ENCODE peak calls at places on chromosomes 3 and 15, in nine cellular contexts. One of them, this sample, is unnamed.

GRCh38 chr15:69578792-69579587 is 126.4 kb downstream of the RPLP1 start:
- DNase-seq in stomach: peak
- DNase-seq in H1: no peak
- DNase-seq in GM12891: no peak
- DNase-seq in sigmoid colon: no peak
- DNase-seq in breast epithelium: peak
- DNase-seq in spleen: peak
- DNase-seq in HCT116: no peak
- DNase-seq in prostate gland: peak
- DNase-seq in this sample: no peak

GRCh38 chr3:139388077-139388476 is 1.4 kb downstream of the COPB2 start:
- DNase-seq in stomach: no peak
- DNase-seq in H1: no peak
- DNase-seq in GM12891: no peak
- DNase-seq in sigmoid colon: no peak
- DNase-seq in breast epithelium: no peak
- DNase-seq in spleen: no peak
- DNase-seq in HCT116: no peak
- DNase-seq in prostate gland: no peak
- DNase-seq in this sample: no peak

GRCh38 chr15:51077565-51078153 is 17.0 kb downstream of the TNFAIP8L3 start:
- DNase-seq in stomach: peak
- DNase-seq in H1: peak
- DNase-seq in GM12891: peak
- DNase-seq in sigmoid colon: peak
- DNase-seq in breast epithelium: peak
- DNase-seq in spleen: peak
- DNase-seq in HCT116: no peak
- DNase-seq in prostate gland: no peak
- DNase-seq in this sample: no peak

GRCh38 chr3:127428344-127429001 is 140.6 kb upstream of the PRR20G start:
- DNase-seq in stomach: no peak
- DNase-seq in H1: no peak
- DNase-seq in GM12891: no peak
- DNase-seq in sigmoid colon: peak
- DNase-seq in breast epithelium: no peak
- DNase-seq in spleen: no peak
- DNase-seq in HCT116: peak
- DNase-seq in prostate gland: no peak
- DNase-seq in this sample: no peak

GRCh38 chr3:65914032-65914739 is 124.5 kb downstream of the MAGI1 start:
- DNase-seq in stomach: no peak
- DNase-seq in H1: no peak
- DNase-seq in GM12891: no peak
- DNase-seq in sigmoid colon: no peak
- DNase-seq in breast epithelium: no peak
- DNase-seq in spleen: no peak
- DNase-seq in HCT116: no peak
- DNase-seq in prostate gland: no peak
- DNase-seq in this sample: no peak

GRCh38 chr3:53799338-53799865 is 46.8 kb downstream of the CHDH start:
- DNase-seq in stomach: no peak
- DNase-seq in H1: no peak
- DNase-seq in GM12891: no peak
- DNase-seq in sigmoid colon: no peak
- DNase-seq in breast epithelium: no peak
- DNase-seq in spleen: peak
- DNase-seq in HCT116: no peak
- DNase-seq in prostate gland: no peak
- DNase-seq in this sample: no peak

GRCh38 chr3:134799393-134799792 is 4.3 kb downstream of the EPHB1 start:
- DNase-seq in stomach: no peak
- DNase-seq in H1: no peak
- DNase-seq in GM12891: no peak
- DNase-seq in sigmoid colon: no peak
- DNase-seq in breast epithelium: peak
- DNase-seq in spleen: no peak
- DNase-seq in HCT116: no peak
- DNase-seq in prostate gland: no peak
- DNase-seq in this sample: no peak

GRCh38 chr3:50204804-50205718 is at the start of gene SLC38A3:
- DNase-seq in stomach: peak
- DNase-seq in H1: no peak
- DNase-seq in GM12891: no peak
- DNase-seq in sigmoid colon: no peak
- DNase-seq in breast epithelium: no peak
- DNase-seq in spleen: no peak
- DNase-seq in HCT116: no peak
- DNase-seq in prostate gland: no peak
- DNase-seq in this sample: no peak

GRCh38 chr15:89823836-89824606 is 9.4 kb upstream of the ANPEP start:
- DNase-seq in stomach: no peak
- DNase-seq in H1: no peak
- DNase-seq in GM12891: no peak
- DNase-seq in sigmoid colon: no peak
- DNase-seq in breast epithelium: no peak
- DNase-seq in spleen: peak
- DNase-seq in HCT116: no peak
- DNase-seq in prostate gland: no peak
- DNase-seq in this sample: no peak

GRCh38 chr3:66582721-66583141 is 81.9 kb upstream of the LRIG1 start:
- DNase-seq in stomach: no peak
- DNase-seq in H1: no peak
- DNase-seq in GM12891: peak
- DNase-seq in sigmoid colon: no peak
- DNase-seq in breast epithelium: peak
- DNase-seq in spleen: peak
- DNase-seq in HCT116: no peak
- DNase-seq in prostate gland: no peak
- DNase-seq in this sample: peak

GRCh38 chr3:121155023-121155422 is 247.0 kb downstream of the STXBP5L start:
- DNase-seq in stomach: no peak
- DNase-seq in H1: no peak
- DNase-seq in GM12891: no peak
- DNase-seq in sigmoid colon: no peak
- DNase-seq in breast epithelium: no peak
- DNase-seq in spleen: no peak
- DNase-seq in HCT116: no peak
- DNase-seq in prostate gland: no peak
- DNase-seq in this sample: no peak

GRCh38 chr3:67737158-67737557 is 82.7 kb upstream of the SUCLG2 start:
- DNase-seq in stomach: no peak
- DNase-seq in H1: no peak
- DNase-seq in GM12891: no peak
- DNase-seq in sigmoid colon: no peak
- DNase-seq in breast epithelium: no peak
- DNase-seq in spleen: no peak
- DNase-seq in HCT116: no peak
- DNase-seq in prostate gland: no peak
- DNase-seq in this sample: no peak

GRCh38 chr15:53716909-53717878 is 42.3 kb downstream of the WDR72 start:
- DNase-seq in stomach: no peak
- DNase-seq in H1: no peak
- DNase-seq in GM12891: no peak
- DNase-seq in sigmoid colon: no peak
- DNase-seq in breast epithelium: no peak
- DNase-seq in spleen: no peak
- DNase-seq in HCT116: no peak
- DNase-seq in prostate gland: no peak
- DNase-seq in this sample: no peak

DNA sequence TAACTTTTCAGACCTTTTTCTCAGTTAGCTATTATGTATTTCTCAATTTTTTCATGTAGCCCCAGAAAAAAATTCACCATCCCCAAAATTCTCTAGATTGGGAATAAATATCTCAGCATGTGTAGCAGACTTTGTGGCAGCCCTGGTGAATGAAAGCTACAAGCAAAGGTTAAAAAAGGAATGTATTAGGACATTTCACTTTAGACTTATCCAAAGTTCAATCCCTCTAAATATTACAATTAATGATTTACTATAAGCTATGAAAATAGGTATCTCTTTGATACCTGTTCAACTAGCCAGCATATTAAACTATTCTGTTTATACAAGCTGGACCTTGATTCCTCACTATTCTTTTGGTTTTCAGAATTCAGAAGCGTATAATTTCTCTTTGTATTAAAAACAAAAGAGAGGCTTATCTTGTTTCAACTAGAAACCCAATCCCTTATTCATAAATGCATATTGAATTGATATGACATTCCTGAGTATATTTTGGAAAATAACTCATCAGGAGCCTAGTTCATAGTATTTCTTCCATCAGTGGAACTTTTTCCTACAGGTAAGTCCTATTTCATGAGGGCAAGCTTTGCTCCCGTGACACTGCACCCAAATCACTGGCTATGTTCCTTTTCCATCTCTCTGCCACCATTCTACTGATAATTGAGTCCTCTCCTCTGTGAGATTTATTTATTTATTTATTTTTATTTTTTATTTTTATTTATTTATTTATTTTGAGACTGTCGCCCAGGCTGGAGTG is 38.0 kb downstream of the WDR72 start:
- DNase-seq in stomach: no peak
- DNase-seq in H1: no peak
- DNase-seq in GM12891: no peak
- DNase-seq in sigmoid colon: no peak
- DNase-seq in breast epithelium: no peak
- DNase-seq in spleen: no peak
- DNase-seq in HCT116: no peak
- DNase-seq in prostate gland: no peak
- DNase-seq in this sample: no peak
- TF ChIP-seq POLR2AphosphoS5 in stomach: no peak
- TF ChIP-seq POLR2AphosphoS5 in H1: no peak
- TF ChIP-seq POLR2AphosphoS5 in GM12891: no peak
- TF ChIP-seq POLR2AphosphoS5 in sigmoid colon: no peak
- TF ChIP-seq POLR2AphosphoS5 in breast epithelium: no peak
- TF ChIP-seq POLR2AphosphoS5 in spleen: no peak
- TF ChIP-seq POLR2AphosphoS5 in HCT116: no peak
- TF ChIP-seq POLR2AphosphoS5 in prostate gland: no peak
- TF ChIP-seq POLR2AphosphoS5 in this sample: no peak

DNA sequence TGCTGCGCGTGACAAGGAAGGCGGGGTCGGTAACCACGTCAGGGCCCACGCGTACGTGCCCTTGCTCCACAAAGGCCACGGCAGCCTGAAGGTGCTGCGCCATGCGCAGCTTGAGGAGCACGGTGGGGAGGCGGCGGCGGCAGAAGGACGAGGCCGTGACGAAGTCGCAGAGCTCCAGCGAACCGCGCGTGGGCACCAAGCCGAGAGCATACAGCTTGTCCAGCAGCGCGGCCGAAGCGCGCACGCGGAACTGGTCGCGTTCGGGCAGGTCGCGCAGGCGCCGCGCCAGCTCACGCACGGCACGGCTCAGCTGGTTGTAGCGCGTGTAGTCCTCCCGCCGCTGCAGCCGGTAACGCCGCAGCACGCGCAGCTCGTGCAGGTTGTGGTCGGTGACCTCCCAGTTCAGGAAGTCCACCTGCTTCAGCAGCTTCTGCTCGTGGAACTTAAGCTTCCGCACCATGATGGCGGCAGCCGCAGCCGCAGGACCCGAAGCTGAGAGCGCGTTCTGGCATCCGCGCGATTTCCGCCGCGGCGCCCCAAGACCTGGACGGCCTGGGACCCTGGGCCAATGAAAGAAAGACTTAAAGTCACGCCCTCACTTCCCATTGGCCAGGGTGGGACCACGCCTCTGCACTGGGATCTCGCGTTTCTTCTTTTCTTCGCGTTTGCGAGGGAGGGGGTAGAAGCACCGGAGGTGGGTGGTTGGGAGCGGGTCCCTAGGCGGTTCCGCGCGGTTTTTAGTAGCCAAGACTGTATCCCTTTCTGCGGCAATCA is at the start of gene IMP3:
- DNase-seq in stomach: peak
- DNase-seq in H1: peak
- DNase-seq in GM12891: peak
- DNase-seq in sigmoid colon: peak
- DNase-seq in breast epithelium: peak
- DNase-seq in spleen: peak
- DNase-seq in HCT116: peak
- DNase-seq in prostate gland: peak
- DNase-seq in this sample: peak
- TF ChIP-seq POLR2A in stomach: no peak
- TF ChIP-seq POLR2A in H1: peak
- TF ChIP-seq POLR2A in GM12891: peak
- TF ChIP-seq POLR2A in sigmoid colon: peak
- TF ChIP-seq POLR2A in breast epithelium: peak
- TF ChIP-seq POLR2A in spleen: peak
- TF ChIP-seq POLR2A in HCT116: peak
- TF ChIP-seq POLR2A in prostate gland: peak
- TF ChIP-seq POLR2A in this sample: peak

DNA sequence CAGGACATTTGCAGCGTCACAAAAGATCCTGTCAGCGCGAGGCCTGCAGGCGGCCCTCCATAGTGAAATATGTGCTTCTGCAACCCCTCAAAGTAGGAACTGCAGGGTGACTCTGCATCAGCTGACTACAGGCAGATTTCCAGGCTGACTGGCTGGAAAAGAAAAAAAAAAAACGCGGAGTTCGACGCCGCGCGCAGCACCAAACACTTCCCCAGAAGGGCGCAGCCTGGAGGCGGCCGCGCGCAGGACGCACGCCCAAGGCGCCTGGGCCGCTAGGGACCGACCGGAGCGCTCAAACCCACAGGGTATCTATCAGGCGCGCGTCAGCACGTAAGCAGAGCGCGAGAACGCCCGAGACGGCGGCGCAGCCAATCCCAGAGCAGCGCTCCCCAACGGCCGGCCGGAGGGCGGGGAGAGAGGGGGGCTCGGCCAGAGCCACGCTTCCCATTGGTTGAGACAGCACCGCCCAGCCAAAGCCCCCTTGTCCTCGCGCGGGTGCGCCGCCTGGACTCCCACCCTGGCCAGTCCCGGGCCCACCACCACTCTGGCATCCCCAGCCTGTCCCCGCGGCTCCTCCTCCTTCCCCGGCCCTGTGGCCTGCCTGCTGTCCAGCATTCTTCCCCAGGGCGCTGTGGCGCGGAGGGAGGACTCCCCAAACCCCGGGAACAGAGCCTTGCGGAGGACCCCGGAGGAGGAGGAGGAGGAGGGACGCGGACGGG is 1.0 kb downstream of the BDH1 start:
- DNase-seq in stomach: peak
- DNase-seq in H1: peak
- DNase-seq in GM12891: peak
- DNase-seq in sigmoid colon: peak
- DNase-seq in breast epithelium: peak
- DNase-seq in spleen: peak
- DNase-seq in HCT116: peak
- DNase-seq in prostate gland: peak
- DNase-seq in this sample: peak
- TF ChIP-seq POLR2AphosphoS5 in stomach: peak
- TF ChIP-seq POLR2AphosphoS5 in H1: no peak
- TF ChIP-seq POLR2AphosphoS5 in GM12891: peak
- TF ChIP-seq POLR2AphosphoS5 in sigmoid colon: peak
- TF ChIP-seq POLR2AphosphoS5 in breast epithelium: peak
- TF ChIP-seq POLR2AphosphoS5 in spleen: peak
- TF ChIP-seq POLR2AphosphoS5 in HCT116: peak
- TF ChIP-seq POLR2AphosphoS5 in prostate gland: peak
- TF ChIP-seq POLR2AphosphoS5 in this sample: peak

GRCh38 chr3:187741403-187742350 is 3.6 kb downstream of the BCL6 start:
- DNase-seq in stomach: peak
- DNase-seq in H1: no peak
- DNase-seq in GM12891: no peak
- DNase-seq in sigmoid colon: peak
- DNase-seq in breast epithelium: peak
- DNase-seq in spleen: peak
- DNase-seq in HCT116: peak
- DNase-seq in prostate gland: peak
- DNase-seq in this sample: no peak
- TF ChIP-seq POLR2A in stomach: no peak
- TF ChIP-seq POLR2A in H1: peak
- TF ChIP-seq POLR2A in GM12891: no peak
- TF ChIP-seq POLR2A in sigmoid colon: peak
- TF ChIP-seq POLR2A in breast epithelium: peak
- TF ChIP-seq POLR2A in spleen: peak
- TF ChIP-seq POLR2A in HCT116: no peak
- TF ChIP-seq POLR2A in prostate gland: peak
- TF ChIP-seq POLR2A in this sample: no peak

GRCh38 chr3:131386429-131386926 is 4.9 kb downstream of the NUDT16 start:
- DNase-seq in stomach: peak
- DNase-seq in H1: no peak
- DNase-seq in GM12891: no peak
- DNase-seq in sigmoid colon: peak
- DNase-seq in breast epithelium: peak
- DNase-seq in spleen: peak
- DNase-seq in HCT116: no peak
- DNase-seq in prostate gland: peak
- DNase-seq in this sample: no peak
- TF ChIP-seq POLR2AphosphoS5 in stomach: no peak
- TF ChIP-seq POLR2AphosphoS5 in H1: no peak
- TF ChIP-seq POLR2AphosphoS5 in GM12891: no peak
- TF ChIP-seq POLR2AphosphoS5 in sigmoid colon: peak
- TF ChIP-seq POLR2AphosphoS5 in breast epithelium: peak
- TF ChIP-seq POLR2AphosphoS5 in spleen: peak
- TF ChIP-seq POLR2AphosphoS5 in HCT116: no peak
- TF ChIP-seq POLR2AphosphoS5 in prostate gland: no peak
- TF ChIP-seq POLR2AphosphoS5 in this sample: no peak

This sample was measured in GM12892.